ENCODE peak calls at places on chromosomes 16 and 17, in five cellular contexts. K is activated T-cell treated with anti-CD3 and anti-CD28 coated beads for 1 hour, U is NCI-H1092, A is H1, M is endodermal cell. H is an unnamed sample.

GRCh38 chr16:62832214-62832613 is 796.0 kb upstream of the CDH8 start:
- DNase-seq in A (no peak), M (no peak), U (no peak), K (no peak), H (no peak)

GRCh38 chr17:8965394-8966168 is at the start of gene PIK3R5:
- DNase-seq in U (no peak), K (peak), M (peak), A (peak), H (no peak)

GRCh38 chr17:49576121-49576905 is 642 bp downstream of the NXPH3 start:
- DNase-seq in M (peak), K (no peak), U (no peak), A (no peak), H (peak)

GRCh38 chr16:85498607-85499006 is 114.5 kb upstream of the GSE1 start:
- DNase-seq in M (no peak), U (peak), K (no peak), A (no peak), H (no peak)

GRCh38 chr16:22053921-22054341 is 38.4 kb upstream of the VWA3A start:
- DNase-seq in K (no peak), U (no peak), M (no peak), A (no peak), H (no peak)

GRCh38 chr17:1462164-1463112 is 6.4 kb upstream of the CRK start:
- DNase-seq in M (no peak), U (no peak), A (no peak), K (no peak), H (no peak)

GRCh38 chr16:84266451-84266850 is 26.6 kb upstream of the KCNG4 start:
- DNase-seq in K (no peak), A (no peak), M (peak), U (no peak), H (peak)

GRCh38 chr17:61783556-61784304 is 79.6 kb downstream of the BRIP1 start:
- DNase-seq in U (no peak), M (no peak), A (no peak), K (no peak), H (no peak)

GRCh38 chr17:69103557-69104233 is 38.0 kb downstream of the ABCA6 start:
- DNase-seq in K (no peak), M (no peak), U (no peak), A (no peak), H (no peak)

GRCh38 chr16:84557504-84557903 is 53.0 kb upstream of the MEAK7 start:
- DNase-seq in M (no peak), K (no peak), U (no peak), A (no peak), H (no peak)

GRCh38 chr16:3401719-3402397 is 843 bp downstream of the ZNF174 start:
- DNase-seq in U (peak), K (no peak), A (no peak), M (peak), H (no peak)

GRCh38 chr16:48143816-48144215 is 12.0 kb downstream of the ABCC12 start:
- DNase-seq in A (no peak), M (no peak), U (no peak), K (no peak), H (no peak)

GRCh38 chr16:84739349-84740124 is 39.7 kb downstream of the USP10 start:
- DNase-seq in K (no peak), M (no peak), A (no peak), U (no peak), H (peak)

GRCh38 chr17:19331134-19331533 is 31.4 kb downstream of the B9D1 start:
- DNase-seq in A (no peak), U (no peak), K (no peak), M (no peak), H (no peak)

GRCh38 chr17:50093246-50093645 is 1.9 kb upstream of the PDK2 start:
- DNase-seq in A (no peak), M (no peak), K (no peak), U (no peak), H (no peak)

GRCh38 chr17:36856169-36856568 is 81.1 kb upstream of the LHX1 start:
- DNase-seq in A (no peak), M (no peak), K (no peak), U (no peak), H (no peak)

GRCh38 chr16:21263640-21264211 is 14.4 kb downstream of the CRYM start:
- DNase-seq in U (no peak), M (peak), A (no peak), K (no peak), H (no peak)

GRCh38 chr17:17151962-17152361 is 54.2 kb downstream of the PLD6 start:
- DNase-seq in M (no peak), U (no peak), K (no peak), A (no peak), H (peak)

GRCh38 chr17:66667491-66668030 is 167.4 kb upstream of the CACNG5 start:
- DNase-seq in U (no peak), A (no peak), K (peak), M (no peak), H (no peak)

GRCh38 chr16:6880263-6880662 is 452.4 kb upstream of the RBFOX1 start:
- DNase-seq in A (no peak), U (no peak), M (no peak), K (no peak), H (no peak)

GRCh38 chr17:28916302-28916934 is 13.5 kb upstream of the DHRS13 start:
- DNase-seq in K (peak), M (peak), A (no peak), U (peak), H (no peak)